ENCODE peak calls at places on chromosome 2, in six cellular contexts. F, G, H, T, R and W are unnamed samples.
A peak's percentile ranks its signal among the peaks of the same experiment; 100 is the strongest.

GRCh38 chr2:207487650-207488315 is 42.0 kb upstream of the CREB1 start:
- DNase-seq in R (no peak), G (peak; percentile 86), H (peak; percentile 73), F (peak; percentile 88), T (no peak), W (peak; percentile 90)

GRCh38 chr2:219400562-219400961 is 12.8 kb upstream of the DNPEP start:
- DNase-seq in H (no peak), R (no peak), F (no peak), G (no peak), T (no peak), W (no peak)

GRCh38 chr2:152525277-152525838 is 190.4 kb downstream of the FMNL2 start:
- DNase-seq in R (no peak), G (peak; percentile 43), H (no peak), T (no peak), F (peak; percentile 77), W (peak; percentile 49)

GRCh38 chr2:151637284-151637781 is 96.9 kb downstream of the NEB start:
- DNase-seq in T (peak; percentile 82), R (no peak), H (no peak), F (no peak), G (no peak), W (no peak)

GRCh38 chr2:158391876-158392275 is 64.7 kb downstream of the CCDC148 start:
- DNase-seq in R (no peak), H (no peak), T (no peak), G (no peak), F (peak; percentile 58), W (peak; percentile 26)

GRCh38 chr2:37615808-37616673 is 55.4 kb downstream of the CDC42EP3 start:
- DNase-seq in F (no peak), H (no peak), T (no peak), R (no peak), G (no peak), W (no peak)

GRCh38 chr2:225558425-225558824 is 158.9 kb downstream of the NYAP2 start:
- DNase-seq in H (no peak), G (no peak), F (no peak), T (no peak), R (no peak), W (no peak)

GRCh38 chr2:207315131-207315530 is 149.4 kb upstream of the KLF7 start:
- DNase-seq in H (no peak), F (peak; percentile 56), R (no peak), G (no peak), T (no peak), W (no peak)

GRCh38 chr2:48274040-48274439 is 255.9 kb upstream of the STON1 start:
- DNase-seq in F (no peak), H (no peak), T (no peak), R (no peak), G (no peak), W (no peak)

GRCh38 chr2:232634319-232635150 is 1.1 kb downstream of the EFHD1 start:
- DNase-seq in T (no peak), R (no peak), G (no peak), H (peak; percentile 32), F (peak; percentile 51), W (no peak)

GRCh38 chr2:20599001-20599600 is 51.8 kb downstream of the HS1BP3 start:
- DNase-seq in H (no peak), F (no peak), R (no peak), G (no peak), T (no peak), W (no peak)

GRCh38 chr2:15800489-15801329 is 139.6 kb upstream of the MYCN start:
- DNase-seq in F (no peak), R (no peak), G (no peak), T (no peak), H (no peak), W (no peak)

GRCh38 chr2:38690499-38691420 is 24.8 kb downstream of the GALM start:
- DNase-seq in R (no peak), H (peak; percentile 85), G (peak; percentile 93), F (peak; percentile 92), T (no peak), W (peak; percentile 94)

GRCh38 chr2:172704072-172704936 is 31.3 kb upstream of the RAPGEF4 start:
- DNase-seq in F (peak; percentile 61), G (peak; percentile 38), H (no peak), T (peak; percentile 67), R (no peak), W (peak; percentile 20)

GRCh38 chr2:128439231-128440086 is 120.8 kb upstream of the HS6ST1 start:
- DNase-seq in T (no peak), F (no peak), H (no peak), R (peak; percentile 70), G (no peak), W (no peak)

GRCh38 chr2:25615395-25615794 is 58.0 kb downstream of the DTNB start:
- DNase-seq in H (no peak), T (no peak), R (no peak), F (no peak), G (no peak), W (no peak)

GRCh38 chr2:226791056-226791486 is 8.5 kb downstream of the IRS1 start:
- DNase-seq in G (no peak), R (no peak), F (peak; percentile 66), T (no peak), H (no peak), W (peak; percentile 28)

GRCh38 chr2:42102606-42103450 is 55.0 kb downstream of the PKDCC start:
- DNase-seq in F (peak; percentile 27), H (no peak), G (no peak), T (no peak), R (no peak), W (no peak)

GRCh38 chr2:102342888-102343287 is 12.7 kb upstream of the IL18R1 start:
- DNase-seq in T (no peak), R (no peak), F (peak; percentile 40), G (no peak), H (no peak), W (no peak)

GRCh38 chr2:199848323-199848722 is 2.7 kb downstream of the FTCDNL1 start:
- DNase-seq in G (no peak), H (no peak), R (no peak), F (no peak), T (no peak), W (no peak)

GRCh38 chr2:134276381-134277172 is 22.7 kb downstream of the MGAT5 start:
- DNase-seq in R (no peak), H (no peak), F (peak; percentile 46), G (no peak), T (no peak), W (no peak)

GRCh38 chr2:27561060-27561459 is 21.8 kb upstream of the ZNF512 start:
- DNase-seq in G (no peak), R (no peak), F (no peak), H (no peak), T (no peak), W (no peak)

GRCh38 chr2:71467180-71467815 is 13.9 kb downstream of the DYSF start:
- DNase-seq in F (no peak), R (no peak), G (no peak), H (no peak), T (no peak), W (no peak)

GRCh38 chr2:142175917-142176316 is 45.1 kb upstream of the LRP1B start:
- DNase-seq in R (no peak), T (no peak), G (no peak), H (no peak), F (no peak), W (no peak)

GRCh38 chr2:224260605-224261004 is 141.3 kb downstream of the FAM124B start:
- DNase-seq in H (no peak), T (no peak), R (no peak), F (no peak), G (no peak), W (no peak)

GRCh38 chr2:136188086-136188485 is 70.1 kb upstream of the CXCR4 start:
- DNase-seq in T (no peak), G (no peak), F (no peak), R (no peak), H (no peak), W (no peak)

GRCh38 chr2:20646446-20646845 is 4.5 kb downstream of the HS1BP3 start:
- DNase-seq in F (no peak), G (no peak), T (no peak), R (no peak), H (no peak), W (no peak)

GRCh38 chr2:238098854-238099708 is 1.1 kb upstream of the ESPNL start:
- DNase-seq in R (peak; percentile 81), G (no peak), T (peak; percentile 42), H (no peak), F (no peak), W (no peak)

GRCh38 chr2:222670191-222671038 is 1.0 kb upstream of the MOGAT1 start:
- DNase-seq in H (no peak), F (no peak), T (no peak), R (no peak), G (no peak), W (no peak)

GRCh38 chr2:218960196-218961165 is 1.0 kb downstream of the CDK5R2 start:
- DNase-seq in F (no peak), R (peak; percentile 74), G (no peak), H (no peak), T (no peak), W (no peak)

GRCh38 chr2:42984081-42984480 is 191.7 kb upstream of the HAAO start:
- DNase-seq in H (no peak), G (no peak), F (no peak), R (no peak), T (no peak), W (no peak)

GRCh38 chr2:220228310-220229006 is 601.0 kb downstream of the SLC4A3 start:
- DNase-seq in F (peak; percentile 93), G (peak; percentile 81), R (no peak), H (peak; percentile 91), T (no peak), W (peak; percentile 87)

GRCh38 chr2:71831208-71831577 is 316.5 kb downstream of the CYP26B1 start:
- DNase-seq in H (peak; percentile 92), G (peak; percentile 83), F (peak; percentile 79), T (no peak), R (no peak), W (no peak)

GRCh38 chr2:134181219-134181618 is 72.7 kb upstream of the MGAT5 start:
- DNase-seq in R (no peak), G (no peak), T (no peak), F (no peak), H (no peak), W (peak; percentile 38)

GRCh38 chr2:158385646-158386045 is 70.9 kb downstream of the CCDC148 start:
- DNase-seq in G (no peak), H (no peak), R (no peak), F (no peak), T (no peak), W (no peak)

GRCh38 chr2:10920764-10921468 is 9.2 kb downstream of the KCNF1 start:
- DNase-seq in G (no peak), F (no peak), T (no peak), R (no peak), H (no peak), W (no peak)

GRCh38 chr2:188974184-188974583 is at the start of gene COL3A1:
- DNase-seq in T (no peak), G (no peak), H (no peak), F (peak; percentile 93), R (no peak), W (no peak)